ENCODE peak calls at places on chromosome 12, in four cellular contexts. O, N, G and W are unnamed samples.

GRCh38 chr12:52235822-52236291 is 2.8 kb downstream of the KRT7 start:
- DNase-seq in O (no peak), N (no peak), G (no peak), W (no peak)

GRCh38 chr12:121990692-121991603 is 30.7 kb upstream of the BCL7A start:
- DNase-seq in G (no peak), N (no peak), O (peak; percentile 86), W (no peak)

GRCh38 chr12:54438506-54438905 is 19.4 kb upstream of the ITGA5 start:
- DNase-seq in N (no peak), O (no peak), G (no peak), W (no peak)

GRCh38 chr12:124111006-124111405 is 138.0 kb downstream of the ZNF664 start:
- DNase-seq in N (no peak), O (no peak), G (no peak), W (no peak)

GRCh38 chr12:124463341-124463861 is 104.0 kb downstream of the NCOR2 start:
- DNase-seq in G (no peak), O (no peak), N (no peak), W (no peak)

GRCh38 chr12:45568808-45569207 is 160.7 kb upstream of the ARID2 start:
- DNase-seq in O (no peak), N (no peak), G (no peak), W (no peak)

GRCh38 chr12:95258803-95259202 is 41.2 kb downstream of the VEZT start:
- DNase-seq in O (no peak), N (no peak), G (no peak), W (no peak)

GRCh38 chr12:92786045-92786444 is 83.3 kb downstream of the PLEKHG7 start:
- DNase-seq in N (no peak), O (no peak), G (no peak), W (no peak)

GRCh38 chr12:1805441-1806081 is 14.8 kb upstream of the LRTM2 start:
- DNase-seq in N (peak; percentile 5), O (no peak), G (no peak), W (no peak)

GRCh38 chr12:48758186-48758585 is 30.7 kb downstream of the ADCY6 start:
- DNase-seq in G (no peak), N (no peak), O (no peak), W (no peak)

GRCh38 chr12:112303004-112303403 is 79.2 kb downstream of the HECTD4 start:
- DNase-seq in G (no peak), N (no peak), O (peak; percentile 91), W (no peak)

GRCh38 chr12:98856897-98857540 is 211.9 kb downstream of the APAF1 start:
- DNase-seq in N (peak; percentile 54), G (no peak), O (no peak), W (no peak)

GRCh38 chr12:105504286-105504685 is 173.8 kb downstream of the C12orf75 start:
- DNase-seq in G (no peak), N (peak; percentile 29), O (no peak), W (no peak)

GRCh38 chr12:26627335-26627734 is 205.7 kb downstream of the ITPR2 start:
- DNase-seq in O (no peak), N (no peak), G (no peak), W (peak; percentile 64)

GRCh38 chr12:54277823-54278276 is 2.1 kb downstream of the CBX5 start:
- DNase-seq in N (no peak), O (no peak), G (no peak), W (no peak)

GRCh38 chr12:120971299-120972180 is 6.8 kb upstream of the HNF1A start:
- DNase-seq in N (no peak), G (peak; percentile 43), O (peak; percentile 57), W (peak; percentile 45)

GRCh38 chr12:7021956-7022355 is 3.7 kb upstream of the LPCAT3 start:
- DNase-seq in O (no peak), N (no peak), G (no peak), W (no peak)

DNA sequence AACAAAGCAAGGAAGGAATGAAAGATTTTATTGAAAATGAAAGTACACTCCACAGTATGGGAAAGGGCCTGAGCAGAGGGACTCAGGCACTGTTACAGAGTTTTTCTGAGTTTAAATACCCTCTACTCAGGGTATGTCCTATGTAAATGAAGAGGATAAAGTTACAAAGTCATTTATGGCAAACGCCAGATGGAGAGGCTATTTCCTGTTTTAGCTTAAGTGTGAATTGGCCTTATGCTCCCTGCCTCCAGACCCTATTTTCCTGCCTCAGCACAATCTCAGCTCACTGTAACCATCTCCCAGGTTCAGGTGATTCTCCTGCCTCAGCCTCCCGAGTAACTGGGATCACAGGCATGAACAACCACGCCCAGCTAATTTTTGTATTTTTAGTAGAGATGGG is 6.8 kb upstream of the PHC1 start:
- DNase-seq in G (no peak), N (no peak), O (no peak), W (no peak)
- TF ChIP-seq TCF7 in G (no peak), N (no peak), O (no peak), W (no peak)

DNA sequence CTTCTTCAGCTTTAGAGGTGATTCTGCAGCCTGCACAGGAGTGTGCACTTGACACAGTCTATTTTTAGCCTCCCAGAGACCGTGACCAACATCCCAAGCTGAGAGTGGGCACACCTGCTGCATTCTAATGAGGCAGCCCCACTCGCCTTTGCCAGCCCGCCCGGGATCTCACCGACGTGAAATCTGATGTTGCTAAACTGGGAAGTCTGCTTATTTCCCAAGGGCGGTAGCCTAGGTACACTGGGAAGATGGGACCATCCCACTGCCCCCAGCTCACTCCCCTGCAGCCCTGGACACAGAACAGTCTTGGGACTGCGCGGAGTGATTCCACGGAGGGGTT is 47.7 kb downstream of the PRMT8 start:
- DNase-seq in G (no peak), O (no peak), N (no peak), W (no peak)
- TF ChIP-seq TCF7 in G (no peak), O (no peak), N (no peak), W (no peak)

GRCh38 chr12:31231611-31232360 is 94.2 kb downstream of the SINHCAF start:
- DNase-seq in G (no peak), O (no peak), N (no peak), W (no peak)

GRCh38 chr12:31232361-31232965 is 93.5 kb downstream of the SINHCAF start:
- DNase-seq in O (no peak), N (no peak), G (no peak), W (no peak)

GRCh38 chr12:31234053-31234835 is 91.7 kb downstream of the SINHCAF start:
- DNase-seq in O (no peak), N (no peak), G (no peak), W (no peak)

GRCh38 chr12:31234955-31235867 is 90.7 kb downstream of the SINHCAF start:
- DNase-seq in O (no peak), N (peak; percentile 61), G (peak; percentile 48), W (peak; percentile 7)

DNA sequence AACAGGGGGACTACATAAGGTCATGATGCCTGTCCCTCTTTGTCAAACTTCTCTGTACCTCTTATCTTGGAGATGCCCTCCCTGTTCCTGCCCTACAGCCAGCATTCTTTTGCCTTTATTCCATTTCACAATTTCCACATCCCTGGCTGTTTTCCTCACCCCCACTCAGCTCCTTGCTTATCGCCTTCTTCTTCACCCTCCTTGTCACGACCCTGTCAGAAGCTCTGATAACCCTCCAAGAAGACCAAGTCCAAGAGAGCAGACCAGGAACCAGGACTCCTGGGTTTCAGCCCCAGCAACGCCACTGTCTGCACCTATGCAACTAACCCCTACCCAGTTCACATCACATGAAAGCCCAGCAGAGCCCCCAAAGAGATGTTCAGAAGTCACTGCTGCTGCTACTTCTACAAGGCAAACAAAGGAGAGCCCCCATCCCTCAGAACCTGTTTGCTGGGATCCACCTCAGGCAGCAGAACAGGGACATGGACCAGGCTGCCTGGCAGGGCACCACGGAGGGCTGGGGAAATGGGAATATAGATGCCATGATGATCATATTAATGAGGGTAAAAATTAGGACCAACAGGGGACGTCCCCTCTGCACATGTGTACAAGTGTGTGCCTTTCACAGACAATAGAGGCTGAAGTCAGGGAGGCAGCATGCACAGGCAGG is 92.8 kb downstream of the SINHCAF start:
- DNase-seq in O (no peak), G (no peak), N (no peak), W (no peak)
- TF ChIP-seq TCF7 in O (no peak), G (no peak), N (no peak), W (no peak)

DNA sequence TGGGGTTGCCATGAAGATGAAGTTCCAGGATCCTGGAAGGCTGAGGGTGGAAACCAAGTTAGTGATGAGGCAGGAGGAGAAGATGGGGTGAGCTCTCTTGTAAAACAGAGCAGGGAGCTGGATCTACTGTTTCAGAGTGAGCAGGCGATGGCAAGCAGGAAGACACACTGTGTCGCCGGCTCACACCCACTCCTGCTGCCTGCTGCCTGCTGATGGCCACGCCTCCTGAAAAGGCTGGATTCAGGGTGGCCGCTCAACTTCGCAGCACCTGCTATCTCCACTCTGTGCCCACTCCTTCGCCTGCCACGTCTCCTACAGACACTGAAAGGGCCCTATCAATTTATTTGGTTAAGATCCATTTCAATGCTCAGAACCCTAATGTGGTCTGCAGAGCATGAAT is 96.1 kb downstream of the RBM19 start:
- DNase-seq in N (no peak), O (no peak), G (no peak), W (no peak)
- TF ChIP-seq TCF7 in N (no peak), O (no peak), G (no peak), W (no peak)

GRCh38 chr12:89846473-89846872 is 137.8 kb upstream of the ATP2B1 start:
- DNase-seq in G (no peak), O (no peak), N (no peak), W (no peak)

GRCh38 chr12:89845356-89845755 is 136.7 kb upstream of the ATP2B1 start:
- DNase-seq in N (no peak), G (no peak), O (no peak), W (no peak)

GRCh38 chr12:89844539-89844938 is 135.9 kb upstream of the ATP2B1 start:
- DNase-seq in N (no peak), O (no peak), G (no peak), W (no peak)

GRCh38 chr12:89848732-89849131 is 140.1 kb upstream of the ATP2B1 start:
- DNase-seq in O (no peak), N (no peak), G (no peak), W (no peak)
- TF ChIP-seq TCF7 in O (no peak), N (no peak), G (no peak), W (no peak)